ENCODE peak calls at places on chromosomes 16 and 17, in six cellular contexts. A, D, C, V, L and N are unnamed samples.

GRCh38 chr17:2151634-2152033 is 96.7 kb downstream of the HIC1 start:
- DNase-seq in V (no peak), C (no peak), A (no peak), D (no peak), L (no peak), N (no peak)

GRCh38 chr16:86089341-86089900 is 190.5 kb downstream of the IRF8 start:
- DNase-seq in L (no peak), D (no peak), V (no peak), C (no peak), A (no peak), N (no peak)

GRCh38 chr17:17917394-17917793 is 54.8 kb downstream of the TOM1L2 start:
- DNase-seq in V (no peak), D (no peak), A (no peak), L (no peak), C (no peak), N (no peak)

GRCh38 chr17:48192321-48192731 is 84.8 kb downstream of the SNX11 start:
- DNase-seq in A (no peak), C (no peak), D (no peak), L (no peak), V (no peak), N (no peak)

GRCh38 chr16:1800703-1801102 is 7.2 kb upstream of the IGFALS start:
- DNase-seq in L (no peak), A (no peak), C (no peak), V (no peak), D (no peak), N (no peak)

GRCh38 chr16:73056911-73057310 is 9.0 kb upstream of the ZFHX3 start:
- DNase-seq in C (no peak), A (no peak), V (no peak), D (no peak), L (no peak), N (no peak)

GRCh38 chr16:85616608-85617311 is 3.6 kb downstream of the GSE1 start:
- DNase-seq in V (no peak), A (no peak), D (no peak), C (peak), L (no peak), N (no peak)

GRCh38 chr17:538096-538973 is 176.3 kb downstream of the VPS53 start:
- DNase-seq in D (no peak), V (no peak), L (no peak), C (no peak), A (peak), N (no peak)

GRCh38 chr17:28702752-28703150 is 8.9 kb downstream of the PROCA1 start:
- DNase-seq in C (no peak), D (no peak), L (no peak), V (no peak), A (no peak), N (no peak)

GRCh38 chr16:48367443-48368049 is 17.7 kb downstream of the SIAH1 start:
- DNase-seq in C (no peak), L (no peak), D (no peak), V (no peak), A (no peak), N (no peak)

GRCh38 chr16:70676571-70677498 is 9.0 kb downstream of the MTSS2 start:
- DNase-seq in D (no peak), C (no peak), A (no peak), V (no peak), L (no peak), N (no peak)

GRCh38 chr16:88686439-88687253 is at the start of gene SNAI3:
- DNase-seq in V (peak), L (peak), A (peak), D (peak), C (peak), N (no peak)

GRCh38 chr16:4601317-4602186 is 13.1 kb downstream of the UBALD1 start:
- DNase-seq in D (no peak), C (no peak), L (no peak), A (no peak), V (no peak), N (no peak)